ENCODE peak calls at places on chromosome 14, in seven cellular contexts. K is stimulated activated CD4-positive, alpha-beta T cell treated with anti-CD3 and anti-CD28 coated beads, Interleukin-1b, Interleukin-23, amount 100 ng/mL, for 4 hours; P is left ventricle myocardium inferior; R is M059J; F is GM23248; S is PC-3; W is A172. M is an unnamed sample.

GRCh38 chr14:104650057-104650980 is 39.1 kb upstream of the INF2 start:
- DNase-seq in K (peak; percentile 57), P (peak; percentile 70), R (peak; percentile 15), F (peak; percentile 63), S (peak; percentile 59), W (no peak), M (no peak)

GRCh38 chr14:51855234-51855633 is 5.2 kb upstream of the GNG2 start:
- DNase-seq in K (no peak), P (no peak), R (peak; percentile 27), F (peak; percentile 85), S (no peak), W (no peak), M (no peak)

GRCh38 chr14:52473557-52473956 is 78.7 kb downstream of the TXNDC16 start:
- DNase-seq in K (no peak), P (no peak), R (peak; percentile 55), F (peak; percentile 45), S (peak; percentile 78), W (peak; percentile 16), M (no peak)

GRCh38 chr14:67111031-67111430 is 78.2 kb upstream of the GARIN2 start:
- DNase-seq in K (no peak), P (no peak), R (no peak), F (no peak), S (no peak), W (no peak), M (no peak)

GRCh38 chr14:70916300-70916699 is 9.0 kb downstream of the PCNX1 start:
- DNase-seq in K (no peak), P (no peak), R (no peak), F (no peak), S (peak; percentile 92), W (no peak), M (no peak)

GRCh38 chr14:71165650-71166049 is 258.4 kb downstream of the PCNX1 start:
- DNase-seq in K (no peak), P (no peak), R (no peak), F (no peak), S (no peak), W (no peak), M (no peak)

GRCh38 chr14:19975291-19975690 is at the start of gene OR4K15:
- DNase-seq in K (no peak), P (no peak), R (no peak), F (no peak), S (no peak), W (no peak), M (no peak)

GRCh38 chr14:106846218-106846617 is 1319.8 kb downstream of the TMEM121 start:
- DNase-seq in K (no peak), P (no peak), R (no peak), F (no peak), S (no peak), W (no peak), M (no peak)

GRCh38 chr14:96741151-96741977 is 55.8 kb upstream of the VRK1 start:
- DNase-seq in K (peak; percentile 71), P (peak; percentile 51), R (peak; percentile 5), F (peak; percentile 68), S (peak; percentile 72), W (peak; percentile 4), M (peak; percentile 88)

GRCh38 chr14:102140027-102140749 is 491 bp downstream of the WDR20 start:
- DNase-seq in K (peak; percentile 13), P (peak; percentile 23), R (peak; percentile 48), F (peak; percentile 69), S (no peak), W (no peak), M (peak; percentile 76)

GRCh38 chr14:93027810-93028723 is 87.7 kb downstream of the ITPK1 start:
- DNase-seq in K (no peak), P (no peak), R (no peak), F (no peak), S (no peak), W (no peak), M (no peak)

M was measured in cardiac septum.